ENCODE peak calls at places on chromosomes 16 and 17, in five cellular contexts. J is IMR-90, V is SK-N-SH, G is K562, S is HepG2. A is an unnamed sample.

GRCh38 chr16:80664798-80665197 is 124.0 kb downstream of the DYNLRB2 start:
- DNase-seq in J (no peak), V (no peak), G (no peak), S (no peak), A (no peak)

GRCh38 chr16:11528053-11528452 is 58.7 kb downstream of the LITAF start:
- DNase-seq in J (no peak), V (no peak), G (no peak), S (no peak), A (no peak)

GRCh38 chr16:83402160-83402794 is 405.5 kb upstream of the HSBP1 start:
- DNase-seq in J (peak), V (no peak), G (no peak), S (no peak), A (no peak)

GRCh38 chr17:75487351-75488070 is 27.8 kb downstream of the CASKIN2 start:
- DNase-seq in J (no peak), V (no peak), G (peak), S (no peak), A (no peak)

GRCh38 chr16:79089735-79090284 is 510.7 kb downstream of the MAF start:
- DNase-seq in J (no peak), V (no peak), G (no peak), S (no peak), A (peak)

GRCh38 chr17:53278466-53278865 is 544.3 kb upstream of the KIF2B start:
- DNase-seq in J (no peak), V (no peak), G (no peak), S (no peak), A (no peak)

GRCh38 chr17:58189436-58190146 is 2.9 kb upstream of the EPX start:
- DNase-seq in J (peak), V (peak), G (peak), S (no peak), A (no peak)

GRCh38 chr17:3972281-3972731 is 8.1 kb upstream of the ATP2A3 start:
- DNase-seq in J (no peak), V (no peak), G (no peak), S (no peak), A (no peak)

GRCh38 chr17:49487202-49487601 is 7.9 kb upstream of the NGFR start:
- DNase-seq in J (no peak), V (no peak), G (no peak), S (no peak), A (no peak)

GRCh38 chr16:3171181-3171854 is 16.7 kb upstream of the OR1F1 start:
- DNase-seq in J (no peak), V (peak), G (no peak), S (no peak), A (no peak)

GRCh38 chr17:31134526-31134925 is 39.7 kb downstream of the NF1 start:
- DNase-seq in J (no peak), V (no peak), G (no peak), S (no peak), A (no peak)

GRCh38 chr17:30379303-30380105 is 777 bp downstream of the CPD start:
- DNase-seq in J (no peak), V (peak), G (peak), S (no peak), A (no peak)

GRCh38 chr16:15671530-15672117 is 21.6 kb downstream of the NDE1 start:
- DNase-seq in J (no peak), V (no peak), G (no peak), S (no peak), A (no peak)

GRCh38 chr16:57474671-57475661 is 11.3 kb downstream of the DOK4 start:
- DNase-seq in J (no peak), V (no peak), G (no peak), S (no peak), A (no peak)

GRCh38 chr16:2942045-2942444 is 22.0 kb upstream of the KREMEN2 start:
- DNase-seq in J (no peak), V (no peak), G (no peak), S (no peak), A (no peak)

GRCh38 chr17:49045376-49045775 is 48.2 kb downstream of the IGF2BP1 start:
- DNase-seq in J (peak), V (no peak), G (no peak), S (no peak), A (no peak)

GRCh38 chr16:5633845-5634440 is 536.3 kb upstream of the EEF2KMT start:
- DNase-seq in J (peak), V (peak), G (peak), S (peak), A (no peak)

GRCh38 chr16:85153046-85153445 is 40.8 kb upstream of the CIBAR2 start:
- DNase-seq in J (no peak), V (no peak), G (no peak), S (no peak), A (no peak)

GRCh38 chr17:55159251-55159650 is 105.5 kb upstream of the HLF start:
- DNase-seq in J (peak), V (no peak), G (no peak), S (no peak), A (no peak)

GRCh38 chr17:57121308-57122042 is 36.4 kb downstream of the AKAP1 start:
- DNase-seq in J (peak), V (peak), G (peak), S (no peak), A (no peak)

GRCh38 chr17:78342438-78343098 is 17.3 kb downstream of the SOCS3 start:
- DNase-seq in J (peak), V (peak), G (no peak), S (no peak), A (no peak)

GRCh38 chr17:5179003-5179402 is 12.7 kb downstream of the ZNF594 start:
- DNase-seq in J (no peak), V (no peak), G (no peak), S (no peak), A (no peak)

GRCh38 chr17:19238167-19238505 is 970 bp downstream of the EPN2 start:
- DNase-seq in J (no peak), V (peak), G (no peak), S (no peak), A (no peak)

GRCh38 chr16:83574388-83574787 is 233.4 kb upstream of the HSBP1 start:
- DNase-seq in J (peak), V (no peak), G (no peak), S (no peak), A (no peak)

GRCh38 chr16:87484487-87485331 is 8.1 kb downstream of the ZCCHC14 start:
- DNase-seq in J (no peak), V (no peak), G (peak), S (peak), A (no peak)

GRCh38 chr17:63837480-63837879 is 5.0 kb downstream of the SMARCD2 start:
- DNase-seq in J (no peak), V (no peak), G (no peak), S (no peak), A (no peak)

GRCh38 chr16:31157136-31157535 is 7.3 kb upstream of the PRSS36 start:
- DNase-seq in J (no peak), V (no peak), G (peak), S (no peak), A (no peak)

GRCh38 chr16:5446623-5447240 is 349.1 kb upstream of the EEF2KMT start:
- DNase-seq in J (no peak), V (no peak), G (no peak), S (no peak), A (no peak)

GRCh38 chr17:40598021-40598927 is 33.0 kb upstream of the CCR7 start:
- DNase-seq in J (no peak), V (no peak), G (no peak), S (no peak), A (no peak)

GRCh38 chr17:82225368-82226029 is 3.3 kb upstream of the SLC16A3 start:
- DNase-seq in J (no peak), V (no peak), G (no peak), S (no peak), A (no peak)

GRCh38 chr17:79036609-79037008 is 12.6 kb downstream of the C1QTNF1 start:
- DNase-seq in J (peak), V (no peak), G (no peak), S (no peak), A (no peak)

GRCh38 chr17:38589462-38590114 is 16.2 kb downstream of the SRCIN1 start:
- DNase-seq in J (no peak), V (no peak), G (no peak), S (no peak), A (no peak)

GRCh38 chr17:2087597-2088211 is 32.8 kb downstream of the HIC1 start:
- DNase-seq in J (peak), V (no peak), G (peak), S (no peak), A (peak)

GRCh38 chr17:5118219-5118618 is 2.4 kb downstream of the USP6 start:
- DNase-seq in J (no peak), V (no peak), G (no peak), S (no peak), A (no peak)

GRCh38 chr16:17345043-17345442 is 125.7 kb downstream of the XYLT1 start:
- DNase-seq in J (peak), V (no peak), G (no peak), S (no peak), A (no peak)
- TF ChIP-seq MXI1 in J (no peak), V (no peak), G (no peak), S (no peak), A (no peak)

GRCh38 chr17:29159286-29159860 is 20.8 kb downstream of the MYO18A start:
- DNase-seq in J (no peak), V (no peak), G (no peak), S (no peak), A (no peak)
- TF ChIP-seq MXI1 in J (no peak), V (no peak), G (no peak), S (no peak), A (no peak)

GRCh38 chr17:45385331-45385997 is 47.2 kb downstream of the ARHGAP27 start:
- DNase-seq in J (peak), V (peak), G (peak), S (peak), A (peak)
- TF ChIP-seq MXI1 in J (no peak), V (no peak), G (no peak), S (no peak), A (no peak)

GRCh38 chr16:81664153-81664552 is 114.9 kb upstream of the PLCG2 start:
- DNase-seq in J (no peak), V (no peak), G (no peak), S (no peak), A (no peak)

GRCh38 chr16:81666102-81666501 is 113.0 kb upstream of the PLCG2 start:
- DNase-seq in J (no peak), V (no peak), G (no peak), S (no peak), A (no peak)

GRCh38 chr16:81669473-81670350 is 109.4 kb upstream of the PLCG2 start:
- DNase-seq in J (no peak), V (no peak), G (no peak), S (no peak), A (no peak)

GRCh38 chr16:81668243-81669097 is 110.6 kb upstream of the PLCG2 start:
- DNase-seq in J (no peak), V (peak), G (no peak), S (no peak), A (no peak)

DNA sequence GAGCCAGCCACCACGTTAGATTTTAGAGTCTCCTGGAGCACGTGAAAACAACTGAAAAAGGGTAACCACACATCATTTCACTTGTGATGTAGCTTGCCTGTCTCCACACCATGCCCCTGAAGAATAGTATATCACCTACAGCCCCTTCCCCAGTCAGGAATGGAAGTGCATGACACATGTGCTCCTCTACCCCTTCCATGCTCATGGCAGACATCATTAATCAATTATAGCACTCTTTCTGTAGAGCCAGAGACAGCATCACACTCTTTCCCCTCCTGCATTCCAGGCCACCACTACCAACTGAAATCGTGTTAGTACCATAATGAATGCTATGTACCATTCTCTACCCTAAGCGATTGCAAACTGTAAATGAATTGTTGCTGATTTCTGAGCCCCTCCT is 113.5 kb upstream of the PLCG2 start:
- DNase-seq in J (no peak), V (no peak), G (no peak), S (no peak), A (no peak)
- TF ChIP-seq MXI1 in J (no peak), V (no peak), G (no peak), S (no peak), A (no peak)

DNA sequence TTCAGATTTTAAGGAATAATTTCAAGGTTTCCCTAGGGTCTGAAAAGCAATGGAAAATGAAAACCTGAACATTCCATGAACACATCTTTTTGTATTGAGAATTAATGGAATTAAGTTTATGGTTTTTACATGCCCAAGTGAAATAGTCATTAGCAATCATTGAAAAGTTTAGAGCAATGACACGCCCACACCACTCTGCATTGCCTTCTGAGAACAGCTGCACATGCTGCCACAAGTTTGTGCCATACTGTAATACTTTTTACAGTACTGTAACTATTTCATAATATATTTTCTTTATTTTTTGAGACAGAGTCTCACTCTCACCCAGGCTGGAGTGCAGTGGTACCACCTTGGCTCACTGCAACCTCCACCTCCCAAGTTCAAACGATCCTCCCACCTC is 345.2 kb upstream of the PMFBP1 start:
- DNase-seq in J (no peak), V (no peak), G (no peak), S (no peak), A (no peak)
- TF ChIP-seq MXI1 in J (no peak), V (no peak), G (no peak), S (no peak), A (no peak)

GRCh38 chr16:65739518-65739917 is 617.7 kb upstream of the CDH11 start:
- DNase-seq in J (no peak), V (no peak), G (no peak), S (no peak), A (no peak)
- TF ChIP-seq MXI1 in J (no peak), V (no peak), G (no peak), S (no peak), A (no peak)

DNA sequence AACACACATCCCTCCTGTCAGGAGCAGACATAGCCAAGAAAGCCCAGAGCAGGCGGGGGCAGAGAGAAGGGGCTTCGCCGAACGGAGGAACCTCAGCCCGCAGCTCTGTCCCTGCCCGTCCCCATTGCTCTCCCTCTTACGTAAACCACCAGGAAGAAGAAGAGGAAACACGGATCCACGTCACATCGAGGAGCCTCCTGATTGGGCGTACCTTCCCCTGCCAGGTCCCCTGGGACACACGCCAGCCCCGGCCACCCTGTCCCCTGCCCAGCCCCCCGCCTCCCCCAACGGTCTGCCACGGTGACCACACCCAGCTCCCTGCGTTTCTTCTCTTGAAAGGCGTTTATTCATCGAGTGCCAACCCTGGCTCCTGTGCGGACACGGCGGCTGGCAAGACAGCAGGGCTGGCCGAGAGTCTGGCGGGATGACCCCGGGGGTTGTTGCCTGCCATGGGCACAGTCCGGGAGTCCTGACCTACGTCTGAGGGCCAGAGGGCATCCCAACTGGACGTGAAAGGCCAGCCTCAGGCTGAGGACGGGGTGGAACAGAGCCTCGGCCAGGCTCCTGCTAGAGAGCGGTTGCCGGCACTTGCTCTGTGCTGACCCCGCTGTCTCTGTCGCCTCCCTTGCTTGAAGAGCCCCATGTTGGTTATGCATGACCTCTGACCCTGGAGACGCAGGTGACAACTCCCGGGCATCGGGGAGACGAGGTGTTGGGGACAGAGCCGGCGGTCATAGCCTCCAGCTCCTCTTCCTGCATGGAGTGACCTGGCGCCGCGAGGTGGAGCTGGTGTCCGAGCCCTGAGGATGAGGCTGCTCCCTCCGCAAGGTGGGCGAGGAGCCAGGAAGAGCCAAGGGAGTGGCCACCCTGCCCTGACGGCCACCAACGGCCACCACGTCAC is 40.6 kb upstream of the ACSF3 start:
- DNase-seq in J (peak), V (peak), G (peak), S (peak), A (no peak)
- TF ChIP-seq MXI1 in J (no peak), V (peak), G (no peak), S (no peak), A (no peak)

GRCh38 chr16:13084331-13084730 is 182.9 kb downstream of the SHISA9 start:
- DNase-seq in J (no peak), V (no peak), G (no peak), S (no peak), A (no peak)
- TF ChIP-seq MXI1 in J (no peak), V (no peak), G (no peak), S (no peak), A (no peak)

GRCh38 chr16:46972429-46972970 is 974 bp downstream of the DNAJA2 start:
- DNase-seq in J (peak), V (peak), G (peak), S (peak), A (no peak)

GRCh38 chr16:46972971-46973456 is 460 bp downstream of the DNAJA2 start:
- DNase-seq in J (no peak), V (peak), G (peak), S (peak), A (no peak)

GRCh38 chr16:46975165-46975564 is 1.7 kb upstream of the DNAJA2 start:
- DNase-seq in J (no peak), V (no peak), G (no peak), S (no peak), A (no peak)

GRCh38 chr16:46974352-46974751 is 878 bp upstream of the DNAJA2 start:
- DNase-seq in J (no peak), V (peak), G (peak), S (peak), A (peak)

DNA sequence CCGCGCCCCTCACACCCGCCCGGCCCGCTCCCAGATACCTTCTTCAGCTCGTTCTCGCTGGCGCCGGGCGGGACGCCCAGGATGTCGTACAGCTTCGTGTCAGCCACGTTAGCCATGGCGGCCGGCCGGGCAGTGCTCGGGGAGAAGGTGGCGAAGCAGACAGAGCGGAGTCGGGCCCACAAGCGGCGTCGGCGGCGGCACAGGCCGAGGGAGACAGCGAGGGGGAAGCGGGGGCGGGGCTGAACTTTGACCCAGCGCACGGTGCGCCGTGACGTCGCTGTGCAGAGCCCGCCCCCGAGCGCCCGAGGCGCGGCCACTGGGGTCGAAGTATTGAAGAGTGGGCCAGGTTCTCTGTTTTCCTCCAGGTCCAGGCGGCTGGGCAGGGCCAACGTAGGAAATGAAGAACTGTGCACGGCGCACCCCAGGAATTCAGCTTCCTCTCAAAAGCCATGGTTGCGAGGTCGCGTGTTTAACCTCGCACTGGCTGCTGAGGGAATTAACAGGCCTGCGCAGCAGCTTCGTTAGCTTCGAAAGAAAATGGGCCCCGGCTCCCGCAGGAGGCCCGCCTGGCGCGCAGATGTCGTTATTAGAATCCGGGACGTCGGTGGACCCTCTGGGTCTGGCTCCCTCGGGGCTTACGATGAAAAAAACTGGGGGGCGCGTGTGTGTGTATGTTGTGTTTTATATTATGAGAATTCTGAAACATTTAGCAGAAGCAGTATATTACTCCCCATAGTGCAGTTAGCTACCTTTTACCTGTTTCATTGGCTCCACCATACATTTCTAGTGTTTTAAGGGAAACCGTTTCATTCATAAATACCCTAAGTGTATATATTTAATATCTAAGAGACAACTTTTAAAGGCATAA is at the start of gene DNAJA2:
- DNase-seq in J (peak), V (peak), G (peak), S (peak), A (peak)
- TF ChIP-seq MXI1 in J (peak), V (no peak), G (no peak), S (peak), A (peak)

GRCh38 chr16:678209-678857 is 1.9 kb upstream of the STUB1 start:
- DNase-seq in J (no peak), V (no peak), G (no peak), S (no peak), A (no peak)

GRCh38 chr16:678858-679807 is 1.1 kb upstream of the STUB1 start:
- DNase-seq in J (peak), V (peak), G (peak), S (peak), A (no peak)

GRCh38 chr16:675884-676564 is 553 bp downstream of the RHBDL1 start:
- DNase-seq in J (no peak), V (no peak), G (no peak), S (no peak), A (no peak)

GRCh38 chr16:676565-677297 is 1.3 kb downstream of the RHBDL1 start:
- DNase-seq in J (no peak), V (no peak), G (no peak), S (no peak), A (no peak)

GRCh38 chr16:677306-678190 is 2.1 kb downstream of the RHBDL1 start:
- DNase-seq in J (no peak), V (no peak), G (no peak), S (no peak), A (no peak)
- TF ChIP-seq MXI1 in J (no peak), V (no peak), G (no peak), S (no peak), A (no peak)